ENCODE peak calls at places on chromosomes 16 and 17, in seven cellular contexts. One of them, this sample, is unnamed.

GRCh38 chr17:19619705-19620325 is 28.7 kb upstream of the ALDH3A2 start:
- DNase-seq in IMR-90: no peak
- DNase-seq in H1: no peak
- DNase-seq in neuronal stem cell: no peak
- DNase-seq in mesendoderm: peak; percentile 38
- DNase-seq in trophoblast cell: no peak
- DNase-seq in mesenchymal stem cell: no peak
- DNase-seq in this sample: no peak

GRCh38 chr17:77145635-77146632 is 5.2 kb downstream of the SEC14L1 start:
- DNase-seq in IMR-90: peak; percentile 76
- DNase-seq in H1: no peak
- DNase-seq in neuronal stem cell: no peak
- DNase-seq in mesendoderm: peak; percentile 73
- DNase-seq in trophoblast cell: peak; percentile 78
- DNase-seq in mesenchymal stem cell: peak; percentile 88
- DNase-seq in this sample: peak; percentile 66

GRCh38 chr16:59212492-59213024 is 478.4 kb upstream of the GOT2 start:
- DNase-seq in IMR-90: no peak
- DNase-seq in H1: no peak
- DNase-seq in neuronal stem cell: no peak
- DNase-seq in mesendoderm: no peak
- DNase-seq in trophoblast cell: no peak
- DNase-seq in mesenchymal stem cell: no peak
- DNase-seq in this sample: no peak

GRCh38 chr17:57724038-57724728 is 20.9 kb downstream of the CCDC182 start:
- DNase-seq in IMR-90: no peak
- DNase-seq in H1: no peak
- DNase-seq in neuronal stem cell: no peak
- DNase-seq in mesendoderm: peak; percentile 49
- DNase-seq in trophoblast cell: peak; percentile 6
- DNase-seq in mesenchymal stem cell: peak; percentile 43
- DNase-seq in this sample: no peak

GRCh38 chr17:19410875-19411291 is at the start of gene RNF112:
- DNase-seq in IMR-90: peak; percentile 56
- DNase-seq in H1: no peak
- DNase-seq in neuronal stem cell: no peak
- DNase-seq in mesendoderm: peak; percentile 72
- DNase-seq in trophoblast cell: no peak
- DNase-seq in mesenchymal stem cell: no peak
- DNase-seq in this sample: no peak

GRCh38 chr17:83200231-83200699 is 120.9 kb downstream of the METRNL start:
- DNase-seq in IMR-90: peak; percentile 26
- DNase-seq in H1: no peak
- DNase-seq in neuronal stem cell: no peak
- DNase-seq in mesendoderm: no peak
- DNase-seq in trophoblast cell: peak; percentile 67
- DNase-seq in mesenchymal stem cell: no peak
- DNase-seq in this sample: no peak

GRCh38 chr17:72392056-72393010 is 271.5 kb downstream of the SOX9 start:
- DNase-seq in IMR-90: peak; percentile 95
- DNase-seq in H1: no peak
- DNase-seq in neuronal stem cell: no peak
- DNase-seq in mesendoderm: no peak
- DNase-seq in trophoblast cell: no peak
- DNase-seq in mesenchymal stem cell: peak; percentile 93
- DNase-seq in this sample: no peak

GRCh38 chr17:4901648-4902344 is 1.1 kb downstream of the CHRNE start:
- DNase-seq in IMR-90: no peak
- DNase-seq in H1: no peak
- DNase-seq in neuronal stem cell: no peak
- DNase-seq in mesendoderm: no peak
- DNase-seq in trophoblast cell: peak; percentile 49
- DNase-seq in mesenchymal stem cell: no peak
- DNase-seq in this sample: peak; percentile 52

GRCh38 chr17:43694081-43694870 is 32.6 kb upstream of the MEOX1 start:
- DNase-seq in IMR-90: peak; percentile 75
- DNase-seq in H1: no peak
- DNase-seq in neuronal stem cell: peak; percentile 83
- DNase-seq in mesendoderm: peak; percentile 91
- DNase-seq in trophoblast cell: peak; percentile 93
- DNase-seq in mesenchymal stem cell: peak; percentile 81
- DNase-seq in this sample: peak; percentile 92

GRCh38 chr17:67834634-67835033 is 9.3 kb downstream of the BPTF start:
- DNase-seq in IMR-90: no peak
- DNase-seq in H1: no peak
- DNase-seq in neuronal stem cell: no peak
- DNase-seq in mesendoderm: no peak
- DNase-seq in trophoblast cell: no peak
- DNase-seq in mesenchymal stem cell: no peak
- DNase-seq in this sample: no peak

GRCh38 chr17:53032861-53033271 is 789.9 kb upstream of the KIF2B start:
- DNase-seq in IMR-90: peak; percentile 0
- DNase-seq in H1: peak; percentile 66
- DNase-seq in neuronal stem cell: peak; percentile 53
- DNase-seq in mesendoderm: peak; percentile 96
- DNase-seq in trophoblast cell: peak; percentile 17
- DNase-seq in mesenchymal stem cell: peak; percentile 65
- DNase-seq in this sample: peak; percentile 89

GRCh38 chr16:77273-77806 is 685 bp upstream of the MPG start:
- DNase-seq in IMR-90: peak; percentile 61
- DNase-seq in H1: no peak
- DNase-seq in neuronal stem cell: no peak
- DNase-seq in mesendoderm: peak; percentile 84
- DNase-seq in trophoblast cell: peak; percentile 62
- DNase-seq in mesenchymal stem cell: peak; percentile 88
- DNase-seq in this sample: peak; percentile 71

GRCh38 chr16:1296688-1297412 is 12.6 kb upstream of the UBE2I start:
- DNase-seq in IMR-90: peak; percentile 81
- DNase-seq in H1: no peak
- DNase-seq in neuronal stem cell: no peak
- DNase-seq in mesendoderm: peak; percentile 77
- DNase-seq in trophoblast cell: peak; percentile 85
- DNase-seq in mesenchymal stem cell: peak; percentile 68
- DNase-seq in this sample: no peak

GRCh38 chr17:40341808-40342574 is 22.5 kb downstream of the GJD3 start:
- DNase-seq in IMR-90: peak; percentile 50
- DNase-seq in H1: no peak
- DNase-seq in neuronal stem cell: no peak
- DNase-seq in mesendoderm: peak; percentile 89
- DNase-seq in trophoblast cell: peak; percentile 69
- DNase-seq in mesenchymal stem cell: peak; percentile 77
- DNase-seq in this sample: peak; percentile 65

GRCh38 chr16:30397776-30398659 is 2.8 kb downstream of the ZNF48 start:
- DNase-seq in IMR-90: no peak
- DNase-seq in H1: no peak
- DNase-seq in neuronal stem cell: no peak
- DNase-seq in mesendoderm: no peak
- DNase-seq in trophoblast cell: no peak
- DNase-seq in mesenchymal stem cell: no peak
- DNase-seq in this sample: no peak

GRCh38 chr16:30398660-30399434 is 3.6 kb downstream of the ZNF48 start:
- DNase-seq in IMR-90: no peak
- DNase-seq in H1: no peak
- DNase-seq in neuronal stem cell: no peak
- DNase-seq in mesendoderm: peak; percentile 23
- DNase-seq in trophoblast cell: no peak
- DNase-seq in mesenchymal stem cell: no peak
- DNase-seq in this sample: peak; percentile 66

GRCh38 chr16:30399435-30400186 is 4.4 kb downstream of the ZNF48 start:
- DNase-seq in IMR-90: no peak
- DNase-seq in H1: no peak
- DNase-seq in neuronal stem cell: no peak
- DNase-seq in mesendoderm: peak; percentile 26
- DNase-seq in trophoblast cell: no peak
- DNase-seq in mesenchymal stem cell: no peak
- DNase-seq in this sample: peak; percentile 37

GRCh38 chr16:30397056-30397455 is 1.8 kb downstream of the ZNF48 start:
- DNase-seq in IMR-90: no peak
- DNase-seq in H1: no peak
- DNase-seq in neuronal stem cell: no peak
- DNase-seq in mesendoderm: no peak
- DNase-seq in trophoblast cell: no peak
- DNase-seq in mesenchymal stem cell: no peak
- DNase-seq in this sample: no peak

DNA sequence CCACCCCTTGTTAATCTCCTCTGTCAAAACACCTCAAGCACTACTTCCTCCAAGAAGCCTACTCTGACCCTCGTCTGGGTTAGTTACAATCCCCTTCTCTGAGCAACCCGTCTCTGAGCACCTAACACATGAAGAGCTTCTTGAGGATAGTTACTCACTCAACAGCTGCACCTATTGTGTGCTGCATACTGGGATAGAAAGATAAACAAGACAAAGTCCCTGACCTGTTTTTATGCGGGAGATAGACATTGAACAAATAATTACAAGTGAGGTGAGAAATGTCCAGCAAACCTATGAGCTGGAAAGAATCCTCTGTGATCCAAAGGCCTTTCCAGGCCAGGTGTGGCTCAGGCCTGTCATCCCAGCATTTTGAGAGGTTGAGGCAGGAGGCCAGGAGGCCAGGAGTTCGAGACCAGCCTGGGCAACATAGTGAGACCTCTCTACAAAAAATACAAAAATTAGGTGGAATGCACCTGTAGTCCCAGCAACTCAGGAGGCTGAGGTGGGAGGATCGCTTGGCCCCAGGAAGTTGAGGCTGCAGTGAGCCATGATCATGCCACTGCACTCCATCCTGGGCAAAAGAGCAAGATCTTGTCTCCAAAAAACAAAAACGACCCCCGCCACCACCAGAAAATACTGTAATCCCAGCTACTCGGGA is 5.5 kb upstream of the ZNF771 start:
- DNase-seq in IMR-90: no peak
- DNase-seq in H1: no peak
- DNase-seq in neuronal stem cell: no peak
- DNase-seq in mesendoderm: no peak
- DNase-seq in trophoblast cell: no peak
- DNase-seq in mesenchymal stem cell: no peak
- DNase-seq in this sample: no peak
- H2BK5ac ChIP-seq in IMR-90: no peak overlapping the region
- H2BK5ac ChIP-seq in H1: no peak overlapping the region
- H2BK5ac ChIP-seq in neuronal stem cell: no peak overlapping the region
- H2BK5ac ChIP-seq in mesendoderm: no peak overlapping the region
- H2BK5ac ChIP-seq in trophoblast cell: no peak overlapping the region
- H2BK5ac ChIP-seq in mesenchymal stem cell: no peak overlapping the region
- H2BK5ac ChIP-seq in this sample: no peak overlapping the region

GRCh38 chr17:81833921-81834830 is 674 bp downstream of the PPP1R27 start:
- DNase-seq in IMR-90: no peak
- DNase-seq in H1: no peak
- DNase-seq in neuronal stem cell: no peak
- DNase-seq in mesendoderm: no peak
- DNase-seq in trophoblast cell: peak; percentile 49
- DNase-seq in mesenchymal stem cell: no peak
- DNase-seq in this sample: no peak

GRCh38 chr17:81833160-81833920 is at the start of gene MCRIP1:
- DNase-seq in IMR-90: peak; percentile 91
- DNase-seq in H1: peak; percentile 60
- DNase-seq in neuronal stem cell: peak; percentile 92
- DNase-seq in mesendoderm: peak; percentile 95
- DNase-seq in trophoblast cell: peak; percentile 96
- DNase-seq in mesenchymal stem cell: peak; percentile 93
- DNase-seq in this sample: peak; percentile 98

GRCh38 chr17:81832608-81833159 is 407 bp downstream of the MCRIP1 start:
- DNase-seq in IMR-90: no peak
- DNase-seq in H1: no peak
- DNase-seq in neuronal stem cell: no peak
- DNase-seq in mesendoderm: no peak
- DNase-seq in trophoblast cell: peak; percentile 31
- DNase-seq in mesenchymal stem cell: peak; percentile 44
- DNase-seq in this sample: no peak

GRCh38 chr17:81831957-81832607 is 1.0 kb downstream of the MCRIP1 start:
- DNase-seq in IMR-90: peak; percentile 41
- DNase-seq in H1: no peak
- DNase-seq in neuronal stem cell: no peak
- DNase-seq in mesendoderm: no peak
- DNase-seq in trophoblast cell: peak; percentile 54
- DNase-seq in mesenchymal stem cell: peak; percentile 41
- DNase-seq in this sample: no peak

DNA sequence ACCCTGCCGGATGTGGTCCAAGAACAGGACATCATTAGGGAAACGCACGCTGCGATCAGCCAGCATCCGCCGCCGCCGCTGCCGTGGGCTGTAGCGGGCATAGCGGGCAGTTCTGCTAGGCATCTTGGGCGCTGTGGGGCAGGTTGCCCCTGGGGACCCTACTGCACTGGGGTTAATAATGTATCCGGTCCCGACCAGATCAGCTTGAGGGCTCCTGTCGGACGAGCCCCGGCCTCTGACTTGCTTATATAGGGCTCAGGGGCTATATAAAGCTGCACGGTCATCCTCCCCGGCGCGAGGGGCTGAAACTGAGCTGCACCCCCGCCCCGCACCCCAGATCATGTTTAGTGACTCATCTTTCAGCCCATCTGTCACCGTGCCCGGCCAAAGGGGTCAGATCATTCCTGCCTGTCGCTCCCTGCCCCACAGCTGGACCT is at the start of gene PPP1R27:
- DNase-seq in IMR-90: no peak
- DNase-seq in H1: no peak
- DNase-seq in neuronal stem cell: no peak
- DNase-seq in mesendoderm: no peak
- DNase-seq in trophoblast cell: no peak
- DNase-seq in mesenchymal stem cell: no peak
- DNase-seq in this sample: no peak
- H2BK5ac ChIP-seq in IMR-90: peak within 1 kb of the TSS; percentile 98
- H2BK5ac ChIP-seq in H1: no peak within 1 kb of the TSS
- H2BK5ac ChIP-seq in neuronal stem cell: no peak within 1 kb of the TSS
- H2BK5ac ChIP-seq in mesendoderm: no peak within 1 kb of the TSS
- H2BK5ac ChIP-seq in trophoblast cell: no peak within 1 kb of the TSS
- H2BK5ac ChIP-seq in mesenchymal stem cell: no peak within 1 kb of the TSS
- H2BK5ac ChIP-seq in this sample: no peak within 1 kb of the TSS

DNA sequence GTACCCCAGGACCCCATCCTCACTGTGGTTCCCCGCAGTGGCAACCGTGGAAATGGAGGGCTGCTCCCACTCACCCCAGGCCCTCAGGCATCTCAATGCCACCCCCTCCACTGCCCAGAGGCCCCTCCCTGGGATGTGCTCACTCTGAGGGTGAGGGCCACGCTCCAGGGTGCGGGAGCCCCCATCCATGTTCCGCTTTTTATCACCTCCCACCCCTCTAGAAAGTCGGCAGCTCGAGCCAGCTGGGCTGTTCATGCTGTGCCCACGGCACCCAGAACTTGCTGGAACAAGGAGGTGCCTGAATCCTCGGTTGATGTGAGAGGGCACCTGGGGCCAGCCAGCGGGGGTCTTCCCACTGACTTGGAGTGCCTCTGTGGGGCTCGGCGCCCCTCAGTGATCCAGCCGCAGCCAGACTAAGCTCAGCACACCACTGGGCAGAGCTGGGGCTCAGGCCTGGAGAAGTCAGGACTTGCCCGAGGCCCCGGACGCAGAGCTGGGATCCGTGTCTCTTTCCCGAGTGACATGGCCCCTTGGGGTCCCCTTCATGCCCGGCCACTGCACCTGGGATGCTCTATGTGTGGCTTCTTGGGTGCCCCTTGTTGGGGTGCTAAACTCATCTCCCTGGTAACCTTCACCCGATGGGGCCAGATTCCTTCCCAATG is 143.1 kb upstream of the GSE1 start:
- DNase-seq in IMR-90: no peak
- DNase-seq in H1: no peak
- DNase-seq in neuronal stem cell: no peak
- DNase-seq in mesendoderm: no peak
- DNase-seq in trophoblast cell: no peak
- DNase-seq in mesenchymal stem cell: no peak
- DNase-seq in this sample: no peak
- H2BK5ac ChIP-seq in IMR-90: no peak overlapping the region
- H2BK5ac ChIP-seq in H1: no peak overlapping the region
- H2BK5ac ChIP-seq in neuronal stem cell: no peak overlapping the region
- H2BK5ac ChIP-seq in mesendoderm: no peak overlapping the region
- H2BK5ac ChIP-seq in trophoblast cell: no peak overlapping the region
- H2BK5ac ChIP-seq in mesenchymal stem cell: no peak overlapping the region
- H2BK5ac ChIP-seq in this sample: no peak overlapping the region

GRCh38 chr16:70784692-70785317 is 16.2 kb downstream of the VAC14 start:
- DNase-seq in IMR-90: no peak
- DNase-seq in H1: no peak
- DNase-seq in neuronal stem cell: no peak
- DNase-seq in mesendoderm: no peak
- DNase-seq in trophoblast cell: no peak
- DNase-seq in mesenchymal stem cell: no peak
- DNase-seq in this sample: no peak
- H2BK5ac ChIP-seq in IMR-90: no peak overlapping the region
- H2BK5ac ChIP-seq in H1: no peak overlapping the region
- H2BK5ac ChIP-seq in neuronal stem cell: no peak overlapping the region
- H2BK5ac ChIP-seq in mesendoderm: no peak overlapping the region
- H2BK5ac ChIP-seq in trophoblast cell: no peak overlapping the region
- H2BK5ac ChIP-seq in mesenchymal stem cell: no peak overlapping the region
- H2BK5ac ChIP-seq in this sample: no peak overlapping the region